ENCODE peak calls at places on chromosomes 13 and 19, in ten cellular contexts. D is nucleus accumbens; Z is CD4-positive, alpha-beta T cell; P is activated CD8-positive, alpha-beta memory T cell treated with anti-CD3 and anti-CD28 coated beads for 4 hours; W is stimulated activated CD8-positive, alpha-beta memory T cell treated with anti-CD3 and anti-CD28 coated beads, Interleukin-15, amount 100 ng/mL, for 4 hours; J is BJ; Y is left ventricle myocardium inferior; H is left colon; C is T-helper 9 cell; B is colonic mucosa. V is an unnamed sample.

GRCh38 chr13:51551446-51551845 is 32.8 kb upstream of the WDFY2 start:
- DNase-seq in D (no peak), Z (no peak), P (no peak), W (no peak), J (no peak), Y (no peak), H (no peak), C (no peak), B (no peak), V (no peak)

GRCh38 chr13:69296130-69296529 is 811.5 kb upstream of the ATXN8OS start:
- DNase-seq in D (no peak), Z (no peak), P (no peak), W (no peak), J (no peak), Y (no peak), H (no peak), C (no peak), B (no peak), V (no peak)

GRCh38 chr13:106230450-106230849 is 305.0 kb downstream of the EFNB2 start:
- DNase-seq in D (no peak), Z (no peak), P (no peak), W (no peak), J (no peak), Y (no peak), H (no peak), C (no peak), B (no peak), V (no peak)

GRCh38 chr19:29512748-29513147 is 13.0 kb upstream of the VSTM2B start:
- DNase-seq in D (no peak), Z (no peak), P (no peak), W (no peak), J (no peak), Y (no peak), H (no peak), C (no peak), B (no peak), V (no peak)

GRCh38 chr13:35086667-35087066 is 144.6 kb downstream of the NBEA start:
- DNase-seq in D (no peak), Z (no peak), P (no peak), W (no peak), J (no peak), Y (no peak), H (no peak), C (no peak), B (no peak), V (no peak)

GRCh38 chr13:106274551-106275208 is 260.8 kb downstream of the EFNB2 start:
- DNase-seq in D (no peak), Z (no peak), P (no peak), W (no peak), J (no peak), Y (no peak), H (no peak), C (no peak), B (no peak), V (no peak)

GRCh38 chr19:34489175-34489574 is 7.6 kb downstream of the WTIP start:
- DNase-seq in D (no peak), Z (no peak), P (no peak), W (no peak), J (no peak), Y (no peak), H (no peak), C (no peak), B (no peak), V (no peak)

GRCh38 chr19:40613669-40614594 is 12.8 kb downstream of the LTBP4 start:
- DNase-seq in D (no peak), Z (peak; percentile 78), P (peak; percentile 75), W (peak; percentile 83), J (peak; percentile 35), Y (peak; percentile 82), H (peak; percentile 92), C (peak; percentile 74), B (peak; percentile 93), V (peak; percentile 95)

GRCh38 chr13:23753523-23753922 is 135.7 kb downstream of the MIPEP start:
- DNase-seq in D (no peak), Z (no peak), P (no peak), W (no peak), J (no peak), Y (no peak), H (no peak), C (no peak), B (no peak), V (no peak)

GRCh38 chr19:49691243-49692101 is 556 bp downstream of the CPT1C start:
- DNase-seq in D (peak; percentile 53), Z (peak; percentile 26), P (no peak), W (no peak), J (no peak), Y (peak; percentile 68), H (peak; percentile 54), C (no peak), B (peak; percentile 44), V (peak; percentile 89)

GRCh38 chr13:67084066-67084465 is 146.1 kb downstream of the PCDH9 start:
- DNase-seq in D (no peak), Z (no peak), P (no peak), W (no peak), J (no peak), Y (no peak), H (no peak), C (no peak), B (no peak), V (no peak)

GRCh38 chr13:79070343-79070974 is 335.6 kb downstream of the RBM26 start:
- DNase-seq in D (no peak), Z (no peak), P (no peak), W (no peak), J (no peak), Y (no peak), H (no peak), C (no peak), B (no peak), V (no peak)

GRCh38 chr13:93290503-93290902 is 63.9 kb downstream of the GPC6 start:
- DNase-seq in D (no peak), Z (no peak), P (no peak), W (no peak), J (no peak), Y (no peak), H (no peak), C (no peak), B (no peak), V (no peak)

GRCh38 chr13:61916483-61916882 is 500.8 kb upstream of the PCDH20 start:
- DNase-seq in D (no peak), Z (no peak), P (no peak), W (no peak), J (no peak), Y (no peak), H (no peak), C (no peak), B (no peak), V (no peak)

GRCh38 chr19:55650602-55651230 is 2.7 kb downstream of the CCDC106 start:
- DNase-seq in D (no peak), Z (no peak), P (no peak), W (no peak), J (no peak), Y (no peak), H (no peak), C (no peak), B (no peak), V (no peak)

GRCh38 chr13:64471916-64472315 is 2758.2 kb downstream of the PCDH9 start:
- DNase-seq in D (no peak), Z (no peak), P (no peak), W (no peak), J (no peak), Y (no peak), H (no peak), C (no peak), B (no peak), V (no peak)

GRCh38 chr19:5156231-5156986 is 184.2 kb downstream of the PTPRS start:
- DNase-seq in D (no peak), Z (no peak), P (no peak), W (no peak), J (no peak), Y (no peak), H (peak; percentile 5), C (no peak), B (no peak), V (no peak)

GRCh38 chr13:51249767-51250741 is 27.9 kb downstream of the FAM124A start:
- DNase-seq in D (peak; percentile 52), Z (no peak), P (no peak), W (no peak), J (no peak), Y (no peak), H (no peak), C (no peak), B (no peak), V (peak; percentile 39)

GRCh38 chr13:101140936-101141335 is 275.4 kb downstream of the NALCN start:
- DNase-seq in D (no peak), Z (no peak), P (no peak), W (no peak), J (no peak), Y (no peak), H (no peak), C (no peak), B (no peak), V (no peak)

GRCh38 chr19:4229179-4229931 is at the start of gene EBI3:
- DNase-seq in D (no peak), Z (no peak), P (peak; percentile 6), W (no peak), J (no peak), Y (peak; percentile 36), H (peak; percentile 18), C (no peak), B (no peak), V (peak; percentile 76)

GRCh38 chr13:95403349-95404140 is 102.3 kb upstream of the ABCC4 start:
- DNase-seq in D (no peak), Z (no peak), P (no peak), W (no peak), J (no peak), Y (no peak), H (peak; percentile 8), C (no peak), B (no peak), V (peak; percentile 93)

GRCh38 chr13:74306496-74306895 is 172.3 kb upstream of the KLF12 start:
- DNase-seq in D (no peak), Z (no peak), P (no peak), W (no peak), J (no peak), Y (no peak), H (no peak), C (no peak), B (no peak), V (no peak)

GRCh38 chr13:41156611-41157010 is 24.0 kb upstream of the KBTBD6 start:
- DNase-seq in D (no peak), Z (no peak), P (no peak), W (no peak), J (no peak), Y (no peak), H (no peak), C (no peak), B (no peak), V (no peak)

GRCh38 chr13:29284726-29285125 is 310.8 kb downstream of the SLC7A1 start:
- DNase-seq in D (no peak), Z (no peak), P (no peak), W (no peak), J (no peak), Y (no peak), H (no peak), C (no peak), B (no peak), V (no peak)

GRCh38 chr19:58182577-58182988 is 278 bp upstream of the ZNF274 start:
- DNase-seq in D (no peak), Z (peak; percentile 68), P (peak; percentile 68), W (peak; percentile 72), J (no peak), Y (no peak), H (no peak), C (peak; percentile 72), B (peak; percentile 93), V (no peak)

GRCh38 chr13:97308735-97309429 is 86.7 kb downstream of the MBNL2 start:
- DNase-seq in D (no peak), Z (no peak), P (no peak), W (no peak), J (no peak), Y (no peak), H (no peak), C (no peak), B (no peak), V (no peak)

GRCh38 chr13:91115776-91116175 is 231.7 kb upstream of the MIR17HG start:
- DNase-seq in D (no peak), Z (no peak), P (no peak), W (no peak), J (no peak), Y (no peak), H (no peak), C (no peak), B (no peak), V (no peak)

GRCh38 chr13:33524086-33524485 is 238.5 kb upstream of the STARD13 start:
- DNase-seq in D (no peak), Z (no peak), P (no peak), W (no peak), J (peak; percentile 79), Y (no peak), H (no peak), C (no peak), B (no peak), V (no peak)

V was measured in endodermal cell.